ENCODE peak calls at places on chromosomes 6 and 20, in eight cellular contexts. J is amniotic stem cell, R is COLO829, A is NB4, T is GM06990, B is hippocampal formation, G is KBM-7, L is A172. K is an unnamed sample.

GRCh38 chr20:54526801-54527200 is 51.4 kb downstream of the DOK5 start:
- DNase-seq in J (no peak), R (no peak), A (no peak), T (no peak), B (no peak), G (no peak), L (no peak), K (no peak)

GRCh38 chr6:110357696-110358535 is at the start of gene METTL24:
- DNase-seq in J (no peak), R (no peak), A (peak), T (peak), B (no peak), G (no peak), L (no peak), K (no peak)

GRCh38 chr20:53767206-53767924 is 173.7 kb upstream of the ZNF217 start:
- DNase-seq in J (no peak), R (no peak), A (no peak), T (no peak), B (no peak), G (no peak), L (no peak), K (no peak)

GRCh38 chr20:62796699-62797491 is 622 bp downstream of the MRGBP start:
- DNase-seq in J (no peak), R (no peak), A (no peak), T (no peak), B (no peak), G (no peak), L (no peak), K (no peak)

GRCh38 chr6:12504325-12504966 is 212.1 kb upstream of the PHACTR1 start:
- DNase-seq in J (no peak), R (peak), A (peak), T (no peak), B (no peak), G (peak), L (peak), K (peak)

GRCh38 chr6:25457519-25457918 is 178.3 kb downstream of the CARMIL1 start:
- DNase-seq in J (no peak), R (no peak), A (no peak), T (no peak), B (no peak), G (no peak), L (no peak), K (no peak)

GRCh38 chr20:47164076-47164634 is 192.3 kb downstream of the ZMYND8 start:
- DNase-seq in J (no peak), R (no peak), A (no peak), T (no peak), B (no peak), G (no peak), L (no peak), K (no peak)

GRCh38 chr6:144935181-144935580 is 650.0 kb downstream of the UTRN start:
- DNase-seq in J (no peak), R (no peak), A (no peak), T (no peak), B (no peak), G (no peak), L (no peak), K (no peak)

GRCh38 chr6:159973951-159974350 is 5.1 kb downstream of the IGF2R start:
- DNase-seq in J (no peak), R (no peak), A (peak), T (no peak), B (no peak), G (peak), L (peak), K (peak)

GRCh38 chr6:136324981-136325380 is 35.3 kb upstream of the BCLAF1 start:
- DNase-seq in J (no peak), R (no peak), A (no peak), T (no peak), B (no peak), G (peak), L (no peak), K (no peak)

GRCh38 chr6:10425177-10425972 is 10.5 kb upstream of the TFAP2A start:
- DNase-seq in J (no peak), R (no peak), A (no peak), T (no peak), B (no peak), G (no peak), L (no peak), K (no peak)

GRCh38 chr6:56279346-56280080 is 32.1 kb upstream of the COL21A1 start:
- DNase-seq in J (no peak), R (no peak), A (no peak), T (no peak), B (no peak), G (no peak), L (peak), K (no peak)

GRCh38 chr20:35011589-35012226 is 56.0 kb downstream of the MYH7B start:
- DNase-seq in J (no peak), R (no peak), A (no peak), T (no peak), B (no peak), G (no peak), L (no peak), K (no peak)

GRCh38 chr6:113031591-113031990 is 684.5 kb downstream of the RFPL4B start:
- DNase-seq in J (no peak), R (no peak), A (no peak), T (no peak), B (no peak), G (no peak), L (no peak), K (no peak)

GRCh38 chr6:3442444-3443220 is 14.2 kb downstream of the SLC22A23 start:
- DNase-seq in J (no peak), R (no peak), A (no peak), T (no peak), B (no peak), G (no peak), L (peak), K (peak)

GRCh38 chr6:52415917-52416628 is 4.1 kb upstream of the EFHC1 start:
- DNase-seq in J (no peak), R (peak), A (no peak), T (no peak), B (no peak), G (no peak), L (peak), K (no peak)

GRCh38 chr6:142958343-142958742 is 13.4 kb upstream of the HIVEP2 start:
- DNase-seq in J (no peak), R (no peak), A (no peak), T (no peak), B (no peak), G (no peak), L (no peak), K (no peak)

GRCh38 chr6:136510782-136511181 is 39.4 kb downstream of the MAP7 start:
- DNase-seq in J (no peak), R (no peak), A (no peak), T (no peak), B (no peak), G (no peak), L (no peak), K (no peak)

GRCh38 chr6:72748759-72749158 is 126.9 kb downstream of the KCNQ5 start:
- DNase-seq in J (peak), R (peak), A (peak), T (no peak), B (no peak), G (peak), L (peak), K (peak)

K was measured in HTR-8/SVneo.